ENCODE peak calls at places on chromosomes 2 and 18, in four cellular contexts. A is psoas muscle, R is PC-9, M is neural progenitor cell. P is an unnamed sample.
A peak's percentile ranks its signal among the peaks of the same experiment; 100 is the strongest.

GRCh38 chr2:147843864-147844690 is 752 bp upstream of the ACVR2A start:
- DNase-seq in R (peak; percentile 93), M (peak; percentile 97), A (peak; percentile 97), P (peak; percentile 80)

GRCh38 chr2:202450785-202451184 is 74.7 kb downstream of the BMPR2 start:
- DNase-seq in M (no peak), A (no peak), R (no peak), P (no peak)

GRCh38 chr2:54691439-54692135 is 31.9 kb upstream of the EML6 start:
- DNase-seq in A (no peak), M (no peak), R (no peak), P (no peak)

GRCh38 chr2:85485815-85486214 is 53.2 kb upstream of the MAT2A start:
- DNase-seq in M (no peak), A (no peak), R (no peak), P (no peak)

GRCh38 chr2:96116424-96116878 is at the start of gene ADRA2B:
- DNase-seq in R (peak; percentile 76), A (no peak), M (peak; percentile 91), P (no peak)

GRCh38 chr2:209376686-209377085 is 47.2 kb upstream of the MAP2 start:
- DNase-seq in A (no peak), R (no peak), M (no peak), P (no peak)

GRCh38 chr2:29024882-29025430 is 43.9 kb downstream of the TOGARAM2 start:
- DNase-seq in R (no peak), M (no peak), A (no peak), P (no peak)

GRCh38 chr2:43854671-43855070 is 15.9 kb downstream of the ABCG8 start:
- DNase-seq in A (no peak), R (no peak), M (no peak), P (no peak)

GRCh38 chr2:100291152-100291970 is 30.9 kb downstream of the LONRF2 start:
- DNase-seq in A (no peak), M (no peak), R (peak; percentile 45), P (peak; percentile 94)

GRCh38 chr2:200338692-200339091 is 32.2 kb downstream of the SPATS2L start:
- DNase-seq in A (no peak), M (no peak), R (no peak), P (no peak)

GRCh38 chr2:101152195-101153076 is 1.3 kb upstream of the TBC1D8 start:
- DNase-seq in M (peak; percentile 74), R (peak; percentile 29), A (peak; percentile 68), P (no peak)

GRCh38 chr2:166453995-166454595 is 40.0 kb downstream of the SCN7A start:
- DNase-seq in M (no peak), A (no peak), R (no peak), P (no peak)

GRCh38 chr2:160423141-160423540 is 70.5 kb downstream of the RBMS1 start:
- DNase-seq in R (no peak), M (no peak), A (no peak), P (no peak)

GRCh38 chr18:3653263-3653858 is 203.4 kb downstream of the TGIF1 start:
- DNase-seq in R (no peak), A (no peak), M (no peak), P (no peak)
- H3K27ac ChIP-seq in R (peak overlapping the region; percentile 99), A (peak overlapping the region; percentile 56), M (no peak overlapping the region), P (peak overlapping the region; percentile 74)

GRCh38 chr2:119389615-119390306 is 23.0 kb downstream of the DBI start:
- DNase-seq in A (peak; percentile 70), R (peak; percentile 59), M (no peak), P (peak; percentile 56)

GRCh38 chr2:119385465-119385864 is 18.7 kb downstream of the DBI start:
- DNase-seq in R (no peak), M (no peak), A (no peak), P (no peak)

GRCh38 chr2:119384971-119385370 is 18.2 kb downstream of the DBI start:
- DNase-seq in A (no peak), M (no peak), R (no peak), P (no peak)

GRCh38 chr2:119383410-119384140 is 16.8 kb downstream of the DBI start:
- DNase-seq in M (no peak), A (no peak), R (no peak), P (no peak)

DNA sequence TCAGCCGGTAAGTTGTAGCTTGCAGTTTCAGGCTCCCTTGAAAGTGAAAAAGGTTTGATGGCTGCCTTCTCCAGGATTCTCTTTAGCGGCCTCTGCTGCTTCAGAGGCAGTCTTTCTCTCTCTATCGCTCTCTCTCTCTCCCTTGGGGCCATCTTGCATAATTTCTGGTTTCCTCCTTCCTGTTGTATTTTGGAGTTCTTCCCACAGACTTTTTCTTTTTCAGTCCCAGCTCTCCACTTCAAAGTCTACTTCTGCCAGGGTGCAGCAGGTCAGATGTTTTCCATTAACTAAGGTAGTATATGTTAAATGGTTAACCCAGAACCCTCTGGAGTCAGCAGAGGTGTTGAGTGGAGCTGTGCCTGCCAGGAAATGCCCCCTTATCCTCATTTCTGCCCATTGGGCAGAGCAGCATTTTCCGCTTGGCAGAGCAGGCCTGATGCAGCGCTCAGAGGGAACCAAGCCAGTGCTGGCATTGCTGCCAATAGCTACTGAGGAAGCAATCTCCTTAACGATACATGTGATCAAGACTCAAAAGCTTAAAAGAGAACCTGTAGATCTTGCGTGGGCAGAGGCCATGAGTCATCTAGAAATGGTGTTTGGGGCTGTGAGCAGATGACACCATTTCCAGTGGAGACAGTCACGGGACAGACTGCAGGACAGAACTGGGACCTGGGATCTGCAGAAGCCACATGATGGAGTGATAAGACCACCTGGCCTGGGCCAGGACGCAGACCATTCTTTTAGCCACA is 20.8 kb downstream of the DBI start:
- DNase-seq in M (no peak), R (peak; percentile 10), A (peak; percentile 74), P (peak; percentile 15)
- TF ChIP-seq CTCF in M (no peak), R (no peak), A (no peak), P (peak; percentile 45)

GRCh38 chr2:7498927-7499489 is 581.8 kb downstream of the RNF144A start:
- DNase-seq in R (no peak), M (no peak), A (no peak), P (no peak)
- H3K27me3 ChIP-seq in R (no peaks in the 10 kb centered on the region), M (no peaks in the 10 kb centered on the region), A (no peaks in the 10 kb centered on the region), P (no peaks in the 10 kb centered on the region)

GRCh38 chr18:26864658-26865057 is 849 bp downstream of the AQP4 start:
- DNase-seq in M (no peak), R (no peak), A (no peak), P (no peak)
- H3K27ac ChIP-seq in M (no peak overlapping the region), R (no peak overlapping the region), A (peak overlapping the region; percentile 83), P (no peak overlapping the region)

GRCh38 chr18:51427012-51427411 is 229.5 kb upstream of the MEX3C start:
- DNase-seq in R (peak; percentile 1), A (no peak), M (no peak), P (peak; percentile 69)

GRCh38 chr18:51433296-51433695 is 235.8 kb upstream of the MEX3C start:
- DNase-seq in A (no peak), M (no peak), R (no peak), P (no peak)

GRCh38 chr18:51430538-51430937 is 233.1 kb upstream of the MEX3C start:
- DNase-seq in M (no peak), R (no peak), A (no peak), P (peak; percentile 67)

GRCh38 chr18:51425889-51426288 is 228.4 kb upstream of the MEX3C start:
- DNase-seq in R (no peak), M (no peak), A (no peak), P (no peak)

DNA sequence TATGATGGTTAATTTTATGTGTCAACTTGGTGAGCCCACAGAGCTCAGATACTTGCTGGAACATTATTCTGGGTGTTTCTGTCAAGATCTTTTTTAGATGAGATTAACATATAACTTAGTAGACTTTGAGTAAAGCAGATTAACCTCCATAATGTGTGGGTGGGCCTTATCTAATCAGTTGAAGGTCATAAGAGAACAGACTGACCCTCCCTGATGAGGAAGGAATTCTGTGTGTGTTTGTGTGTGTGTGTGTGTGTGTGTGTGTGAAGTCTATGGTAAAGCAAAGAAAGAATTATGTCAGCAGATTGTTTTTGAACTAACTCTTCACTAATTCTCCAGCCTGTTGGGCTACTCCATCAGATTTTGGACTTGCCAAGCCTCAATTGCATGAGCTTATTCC is 232.2 kb upstream of the MEX3C start:
- DNase-seq in M (no peak), A (no peak), R (no peak), P (no peak)
- TF ChIP-seq CTCF in M (no peak), A (no peak), R (no peak), P (no peak)